ENCODE peak calls at places on chromosome 16, in five cellular contexts. Q is neural crest cell; B is GM13977; D is activated CD4-positive, alpha-beta T cell treated with anti-CD3 and anti-CD28 coated beads, Interleukin-2, amount 50 U/mL, for 48 hours; J is GM23338. S is an unnamed sample.

GRCh38 chr16:1319041-1319440 is 9.6 kb downstream of the UBE2I start:
- DNase-seq in Q (no peak), B (no peak), D (no peak), J (no peak), S (no peak)

GRCh38 chr16:85172465-85173071 is 60.3 kb upstream of the CIBAR2 start:
- DNase-seq in Q (no peak), B (peak; percentile 65), D (no peak), J (peak; percentile 78), S (peak; percentile 88)

GRCh38 chr16:27450836-27451341 is 48.9 kb downstream of the IL21R start:
- DNase-seq in Q (no peak), B (no peak), D (no peak), J (no peak), S (no peak)

GRCh38 chr16:81627729-81628128 is 151.4 kb upstream of the PLCG2 start:
- DNase-seq in Q (no peak), B (no peak), D (no peak), J (no peak), S (no peak)

GRCh38 chr16:85211247-85211910 is 99.1 kb upstream of the CIBAR2 start:
- DNase-seq in Q (no peak), B (no peak), D (no peak), J (no peak), S (no peak)

GRCh38 chr16:84741351-84741791 is 41.6 kb downstream of the USP10 start:
- DNase-seq in Q (no peak), B (no peak), D (no peak), J (no peak), S (no peak)

GRCh38 chr16:14628806-14629611 is 1.1 kb downstream of the PARN start:
- DNase-seq in Q (no peak), B (no peak), D (no peak), J (peak; percentile 52), S (peak; percentile 29)

GRCh38 chr16:63890072-63890471 is 1231.8 kb downstream of the CDH11 start:
- DNase-seq in Q (no peak), B (no peak), D (no peak), J (no peak), S (no peak)

GRCh38 chr16:58012481-58012880 is 11.3 kb downstream of the USB1 start:
- DNase-seq in Q (no peak), B (no peak), D (no peak), J (no peak), S (no peak)

GRCh38 chr16:87702325-87702811 is 63.4 kb downstream of the KLHDC4 start:
- DNase-seq in Q (peak; percentile 31), B (peak; percentile 93), D (peak; percentile 59), J (peak; percentile 83), S (peak; percentile 65)

GRCh38 chr16:85399583-85400284 is 213.4 kb upstream of the GSE1 start:
- DNase-seq in Q (no peak), B (no peak), D (no peak), J (no peak), S (peak; percentile 63)

GRCh38 chr16:19289805-19290490 is 4.4 kb downstream of the CLEC19A start:
- DNase-seq in Q (peak; percentile 35), B (no peak), D (no peak), J (peak; percentile 72), S (peak; percentile 66)

GRCh38 chr16:23511731-23512130 is 1.4 kb upstream of the GGA2 start:
- DNase-seq in Q (no peak), B (no peak), D (no peak), J (no peak), S (no peak)

GRCh38 chr16:70304892-70305448 is 6.0 kb downstream of the DDX19B start:
- DNase-seq in Q (no peak), B (peak; percentile 35), D (no peak), J (no peak), S (no peak)

GRCh38 chr16:50204426-50205108 is 51.5 kb downstream of the TENT4B start:
- DNase-seq in Q (no peak), B (no peak), D (no peak), J (no peak), S (no peak)

GRCh38 chr16:87391324-87391949 is 699 bp upstream of the MAP1LC3B start:
- DNase-seq in Q (peak; percentile 35), B (no peak), D (no peak), J (peak; percentile 79), S (peak; percentile 72)

GRCh38 chr16:81831722-81832126 is 52.6 kb downstream of the PLCG2 start:
- DNase-seq in Q (no peak), B (peak; percentile 64), D (peak; percentile 20), J (peak; percentile 34), S (no peak)

GRCh38 chr16:53415504-53415903 is 18.8 kb upstream of the RBL2 start:
- DNase-seq in Q (no peak), B (no peak), D (no peak), J (peak; percentile 69), S (peak; percentile 60)

GRCh38 chr16:2498531-2499253 is 15.1 kb upstream of the ATP6V0C start:
- DNase-seq in Q (no peak), B (no peak), D (no peak), J (no peak), S (no peak)

GRCh38 chr16:31897283-31897682 is 23.7 kb downstream of the ZNF267 start:
- DNase-seq in Q (no peak), B (no peak), D (no peak), J (no peak), S (no peak)

GRCh38 chr16:27503662-27504061 is 46.1 kb downstream of the GTF3C1 start:
- DNase-seq in Q (no peak), B (no peak), D (no peak), J (no peak), S (no peak)

GRCh38 chr16:4615389-4616046 is 830 bp upstream of the UBALD1 start:
- DNase-seq in Q (no peak), B (no peak), D (no peak), J (no peak), S (no peak)

GRCh38 chr16:87550510-87550961 is 51.8 kb upstream of the JPH3 start:
- DNase-seq in Q (peak; percentile 61), B (peak; percentile 83), D (peak; percentile 64), J (peak; percentile 69), S (no peak)

GRCh38 chr16:89723279-89724250 is 2.2 kb downstream of the ZNF276 start:
- DNase-seq in Q (peak; percentile 62), B (no peak), D (peak; percentile 66), J (no peak), S (no peak)

GRCh38 chr16:2213817-2214720 is 571 bp downstream of the PGP start:
- DNase-seq in Q (no peak), B (no peak), D (no peak), J (peak; percentile 40), S (peak; percentile 40)

GRCh38 chr16:65965632-65966031 is 400.9 kb upstream of the CDH5 start:
- DNase-seq in Q (no peak), B (no peak), D (no peak), J (no peak), S (peak; percentile 78)

GRCh38 chr16:23941025-23941424 is 105.2 kb downstream of the PRKCB start:
- DNase-seq in Q (no peak), B (no peak), D (no peak), J (no peak), S (no peak)

GRCh38 chr16:81774348-81774747 is 4.7 kb upstream of the PLCG2 start:
- DNase-seq in Q (no peak), B (peak; percentile 42), D (no peak), J (no peak), S (peak; percentile 53)